ENCODE peak calls at places on chromosome 18, in four cellular contexts. F is GM12878, N is GM12891, R is K562. L is an unnamed sample.

GRCh38 chr18:11728247-11728646 is 39.2 kb downstream of the GNAL start:
- DNase-seq in F (no peak), N (no peak), R (peak), L (no peak)

GRCh38 chr18:25097119-25098114 is 254.5 kb downstream of the ZNF521 start:
- DNase-seq in F (no peak), N (no peak), R (no peak), L (no peak)

GRCh38 chr18:79792988-79793355 is 4.8 kb upstream of the KCNG2 start:
- DNase-seq in F (no peak), N (no peak), R (no peak), L (no peak)

GRCh38 chr18:58407263-58407648 is 221.6 kb downstream of the ALPK2 start:
- DNase-seq in F (no peak), N (no peak), R (no peak), L (no peak)

GRCh38 chr18:79518028-79518682 is 122.4 kb downstream of the NFATC1 start:
- DNase-seq in F (no peak), N (no peak), R (no peak), L (no peak)

GRCh38 chr18:36075862-36076587 is 8.7 kb upstream of the RPRD1A start:
- DNase-seq in F (peak), N (no peak), R (no peak), L (peak)

GRCh38 chr18:76923485-76924085 is 101.2 kb downstream of the ZNF236 start:
- DNase-seq in F (no peak), N (no peak), R (peak), L (peak)

GRCh38 chr18:76480913-76481312 is 14.1 kb downstream of the ZNF516 start:
- DNase-seq in F (no peak), N (no peak), R (no peak), L (no peak)

GRCh38 chr18:25516747-25517498 is 165.0 kb upstream of the ZNF521 start:
- DNase-seq in F (no peak), N (no peak), R (no peak), L (no peak)

GRCh38 chr18:48678237-48679115 is 139.6 kb downstream of the CTIF start:
- DNase-seq in F (no peak), N (no peak), R (no peak), L (no peak)

GRCh38 chr18:13112982-13113381 is 105.6 kb upstream of the LDLRAD4 start:
- DNase-seq in F (no peak), N (no peak), R (peak), L (no peak)

GRCh38 chr18:36692331-36692730 is 136.5 kb downstream of the TPGS2 start:
- DNase-seq in F (no peak), N (no peak), R (no peak), L (no peak)

GRCh38 chr18:56576826-56577573 is 61.4 kb downstream of the TXNL1 start:
- DNase-seq in F (no peak), N (no peak), R (no peak), L (no peak)

GRCh38 chr18:32201936-32202335 is 12.1 kb downstream of the MEP1B start:
- DNase-seq in F (no peak), N (no peak), R (no peak), L (no peak)

GRCh38 chr18:28079883-28080282 is 97.0 kb downstream of the CDH2 start:
- DNase-seq in F (no peak), N (no peak), R (no peak), L (no peak)
- TF ChIP-seq SPI1 in F (no peak), N (no peak), R (no peak), L (no peak)

GRCh38 chr18:41206341-41206740 is 748.7 kb upstream of the PIK3C3 start:
- DNase-seq in F (no peak), N (no peak), R (no peak), L (no peak)
- TF ChIP-seq SPI1 in F (no peak), N (no peak), R (no peak), L (no peak)

DNA sequence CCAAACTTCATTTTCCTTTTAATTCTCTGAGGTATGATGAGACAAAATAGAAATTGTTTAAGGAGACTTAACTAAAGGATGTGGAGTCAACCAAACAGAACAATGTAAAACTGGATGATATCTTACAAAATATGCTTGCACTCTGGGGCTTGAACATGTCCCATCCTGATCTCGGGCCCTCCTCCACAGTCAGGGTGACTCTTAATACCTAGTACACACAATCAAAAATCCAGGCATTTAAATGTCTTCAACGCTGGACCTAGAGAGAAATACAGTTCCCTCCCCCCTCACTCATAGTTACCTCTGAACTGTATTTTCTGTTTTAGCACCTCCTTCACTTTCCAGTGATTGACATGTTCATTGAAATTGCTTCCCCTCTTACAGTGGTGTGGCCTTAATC is 36.9 kb upstream of the SERPINB2 start:
- DNase-seq in F (no peak), N (no peak), R (no peak), L (no peak)
- TF ChIP-seq SPI1 in F (no peak), N (no peak), R (no peak), L (no peak)

GRCh38 chr18:50201476-50201875 is 6.5 kb upstream of the MYO5B start:
- DNase-seq in F (no peak), N (no peak), R (no peak), L (no peak)

GRCh38 chr18:50207722-50208121 is 12.8 kb upstream of the MYO5B start:
- DNase-seq in F (no peak), N (no peak), R (no peak), L (no peak)

GRCh38 chr18:50203801-50204604 is 9.1 kb upstream of the MYO5B start:
- DNase-seq in F (no peak), N (no peak), R (peak), L (peak)
- TF ChIP-seq SPI1 in F (no peak), N (no peak), R (peak), L (no peak)

GRCh38 chr18:27860701-27861107 is 316.2 kb downstream of the CDH2 start:
- DNase-seq in F (peak), N (no peak), R (no peak), L (no peak)
- TF ChIP-seq SPI1 in F (no peak), N (no peak), R (no peak), L (no peak)

GRCh38 chr18:3016584-3017292 is 3.8 kb upstream of the LPIN2 start:
- DNase-seq in F (no peak), N (no peak), R (no peak), L (peak)
- TF ChIP-seq SPI1 in F (no peak), N (no peak), R (peak), L (peak)

DNA sequence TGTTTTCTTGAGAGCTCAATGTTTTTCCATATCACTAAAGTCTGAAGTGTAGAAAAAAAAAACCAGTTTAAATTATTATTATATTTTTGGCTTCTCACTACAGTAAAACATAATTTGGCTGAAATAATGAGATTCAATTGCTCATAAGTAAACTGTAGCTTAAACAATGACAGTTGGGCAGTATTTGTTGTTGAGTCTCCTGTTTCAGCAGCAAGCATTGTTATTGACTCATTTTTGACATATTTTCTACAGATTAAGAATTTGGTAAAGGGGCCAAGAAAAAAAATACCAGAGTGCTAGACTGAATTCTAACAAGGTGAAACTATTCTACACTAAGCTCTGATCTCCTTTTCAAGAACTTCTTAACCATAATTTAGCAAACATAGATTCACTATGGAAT is 2070.4 kb upstream of the CELF4 start:
- DNase-seq in F (no peak), N (no peak), R (no peak), L (no peak)
- TF ChIP-seq SPI1 in F (no peak), N (no peak), R (no peak), L (no peak)